ENCODE peak calls at places on chromosomes 2 and 18, in nine cellular contexts. D is AG04450; Y is stimulated activated naive B cell treated with anti-CD40 and anti-IgM and Interleukin-4, amounts not matched to agents 10 μg/mL and 1 μg/mL and 100 μg/mL, for 72 hours; M is HFFc6; P is astrocyte of the spinal cord; G is CD8-positive, alpha-beta memory T cell; O is activated T-helper 1 cell treated with anti-CD3 and anti-CD28 coated beads, Interleukin-2, amount 50 U/mL, for 16 hours; F is GM06990; X is amniotic stem cell. E is an unnamed sample.

GRCh38 chr2:239236808-239237205 is 164.0 kb downstream of the HDAC4 start:
- DNase-seq in D (no peak), Y (no peak), M (no peak), P (no peak), G (no peak), O (no peak), F (no peak), X (no peak), E (no peak)

GRCh38 chr2:153057743-153058142 is 339.3 kb downstream of the ARL6IP6 start:
- DNase-seq in D (no peak), Y (no peak), M (no peak), P (no peak), G (no peak), O (no peak), F (no peak), X (no peak), E (no peak)

GRCh38 chr2:205680067-205680466 is 2.2 kb upstream of the NRP2 start:
- DNase-seq in D (peak), Y (peak), M (peak), P (peak), G (no peak), O (no peak), F (peak), X (peak), E (peak)

GRCh38 chr2:212770240-212770639 is 231.6 kb upstream of the ERBB4 start:
- DNase-seq in D (no peak), Y (no peak), M (no peak), P (no peak), G (no peak), O (no peak), F (no peak), X (no peak), E (no peak)

GRCh38 chr2:170924969-170925368 is 4.1 kb upstream of the GORASP2 start:
- DNase-seq in D (no peak), Y (no peak), M (no peak), P (no peak), G (no peak), O (no peak), F (no peak), X (no peak), E (no peak)

GRCh38 chr18:48927286-48928080 is 23.3 kb downstream of the SMAD7 start:
- DNase-seq in D (no peak), Y (no peak), M (no peak), P (no peak), G (no peak), O (no peak), F (no peak), X (no peak), E (no peak)

GRCh38 chr18:77071711-77072292 is 60.8 kb downstream of the MBP start:
- DNase-seq in D (peak), Y (no peak), M (peak), P (peak), G (peak), O (no peak), F (no peak), X (peak), E (peak)

GRCh38 chr2:191539068-191539467 is 138.9 kb upstream of the NABP1 start:
- DNase-seq in D (no peak), Y (no peak), M (peak), P (peak), G (no peak), O (no peak), F (no peak), X (peak), E (no peak)

GRCh38 chr2:14944562-14945346 is 312.2 kb downstream of the LRATD1 start:
- DNase-seq in D (peak), Y (no peak), M (peak), P (peak), G (no peak), O (no peak), F (no peak), X (no peak), E (no peak)

GRCh38 chr2:15701326-15701907 is 109.7 kb downstream of the DDX1 start:
- DNase-seq in D (no peak), Y (no peak), M (no peak), P (no peak), G (no peak), O (no peak), F (no peak), X (no peak), E (no peak)

GRCh38 chr18:46424898-46425297 is 232.1 kb downstream of the LOXHD1 start:
- DNase-seq in D (no peak), Y (no peak), M (no peak), P (no peak), G (no peak), O (no peak), F (no peak), X (no peak), E (no peak)

GRCh38 chr2:31110998-31111397 is 27.2 kb downstream of the GALNT14 start:
- DNase-seq in D (no peak), Y (no peak), M (no peak), P (no peak), G (no peak), O (no peak), F (no peak), X (no peak), E (no peak)

GRCh38 chr2:71661782-71662181 is 208.4 kb downstream of the DYSF start:
- DNase-seq in D (no peak), Y (no peak), M (no peak), P (no peak), G (no peak), O (no peak), F (no peak), X (no peak), E (no peak)

GRCh38 chr18:23401400-23402347 is 51.4 kb upstream of the RIOK3 start:
- DNase-seq in D (peak), Y (no peak), M (no peak), P (peak), G (no peak), O (no peak), F (no peak), X (no peak), E (no peak)

GRCh38 chr18:6017160-6017559 is 121.8 kb upstream of the TMEM200C start:
- DNase-seq in D (no peak), Y (no peak), M (no peak), P (no peak), G (no peak), O (no peak), F (no peak), X (no peak), E (no peak)

GRCh38 chr18:24600076-24600654 is 139.7 kb downstream of the HRH4 start:
- DNase-seq in D (peak), Y (no peak), M (peak), P (peak), G (no peak), O (no peak), F (peak), X (peak), E (no peak)

GRCh38 chr2:96895709-96896651 is 26.1 kb upstream of the SEMA4C start:
- DNase-seq in D (no peak), Y (no peak), M (no peak), P (no peak), G (no peak), O (no peak), F (no peak), X (no peak), E (no peak)

GRCh38 chr2:26313446-26313845 is 32.5 kb upstream of the SELENOI start:
- DNase-seq in D (no peak), Y (no peak), M (no peak), P (no peak), G (no peak), O (no peak), F (no peak), X (no peak), E (no peak)

GRCh38 chr2:172082944-172083718 is 2.2 kb upstream of the DLX1 start:
- DNase-seq in D (no peak), Y (no peak), M (peak), P (no peak), G (no peak), O (no peak), F (no peak), X (no peak), E (no peak)

GRCh38 chr18:59950215-59950944 is 50.6 kb downstream of the PMAIP1 start:
- DNase-seq in D (no peak), Y (no peak), M (no peak), P (peak), G (no peak), O (no peak), F (no peak), X (no peak), E (no peak)

E was measured in CD4-positive, alpha-beta T cell.